ENCODE peak calls at places on chromosomes 7 and 10, in six cellular contexts. Z is cardiac muscle cell, V is body of pancreas, P is breast epithelium, Y is right cardiac atrium, B is MM.1S. C is an unnamed sample.
A peak's percentile ranks its signal among the peaks of the same experiment; 100 is the strongest.

GRCh38 chr10:69838853-69839252 is 37.1 kb downstream of the COL13A1 start:
- DNase-seq in B (no peak), Y (no peak), Z (peak; percentile 83), V (no peak), P (no peak), C (no peak)

GRCh38 chr7:924541-925231 is 29.8 kb downstream of the ADAP1 start:
- DNase-seq in Z (no peak), B (peak; percentile 21), P (peak; percentile 48), Y (peak; percentile 73), V (peak; percentile 9), C (no peak)

GRCh38 chr7:73482746-73483145 is 39.3 kb downstream of the BAZ1B start:
- DNase-seq in V (no peak), Z (no peak), P (no peak), B (no peak), Y (no peak), C (peak; percentile 26)

GRCh38 chr10:35127289-35127891 is 744 bp downstream of the CREM start:
- DNase-seq in Z (peak; percentile 76), Y (peak; percentile 87), V (peak; percentile 62), B (peak; percentile 53), P (peak; percentile 60), C (peak; percentile 81)

GRCh38 chr10:74738985-74739567 is 87.3 kb upstream of the KAT6B start:
- DNase-seq in V (no peak), P (no peak), Y (no peak), Z (peak; percentile 51), B (peak; percentile 97), C (peak; percentile 8)

GRCh38 chr10:97034958-97035769 is 150.6 kb downstream of the SLIT1 start:
- DNase-seq in Y (no peak), V (no peak), P (no peak), B (no peak), Z (no peak), C (no peak)

GRCh38 chr10:118590334-118590733 is 5.1 kb downstream of the PRLHR start:
- DNase-seq in B (no peak), V (peak; percentile 86), P (peak; percentile 71), Y (no peak), Z (peak; percentile 66), C (peak; percentile 89)

GRCh38 chr7:130632111-130632510 is 36.4 kb downstream of the COPG2 start:
- DNase-seq in B (no peak), Y (no peak), P (no peak), V (no peak), Z (peak; percentile 35), C (no peak)

GRCh38 chr7:131692131-131692960 is 135.9 kb upstream of the PODXL start:
- DNase-seq in Y (peak; percentile 84), V (peak; percentile 51), Z (peak; percentile 53), B (peak; percentile 43), P (no peak), C (peak; percentile 80)

GRCh38 chr10:97358781-97359180 is 24.3 kb upstream of the FRAT2 start:
- DNase-seq in B (no peak), V (no peak), Y (no peak), Z (no peak), P (no peak), C (no peak)

GRCh38 chr10:61084493-61084892 is 140.5 kb upstream of the RHOBTB1 start:
- DNase-seq in V (no peak), B (no peak), Z (no peak), Y (no peak), P (no peak), C (no peak)
- H3K27ac ChIP-seq in V (no peak overlapping the region), B (no peak overlapping the region), Z (no peak overlapping the region), Y (no peak overlapping the region), P (no peak overlapping the region), C (no peak overlapping the region)

GRCh38 chr7:65269150-65269856 is 104.4 kb upstream of the ZNF92 start:
- DNase-seq in Z (peak; percentile 57), V (peak; percentile 17), Y (peak; percentile 63), P (no peak), B (peak; percentile 87), C (peak; percentile 45)
- H3K4me3 ChIP-seq in Z (peak overlapping the region; percentile 38), V (peak overlapping the region; percentile 7), Y (no peak overlapping the region), P (peak overlapping the region; percentile 41), B (peak overlapping the region; percentile 70), C (peak overlapping the region; percentile 19)

GRCh38 chr7:25754751-25755150 is 397.2 kb upstream of the NFE2L3 start:
- DNase-seq in P (no peak), Y (no peak), V (no peak), Z (no peak), B (no peak), C (no peak)

GRCh38 chr7:25752169-25752568 is 399.8 kb upstream of the NFE2L3 start:
- DNase-seq in Z (no peak), Y (no peak), V (no peak), P (no peak), B (no peak), C (no peak)

GRCh38 chr7:25754333-25754732 is 397.7 kb upstream of the NFE2L3 start:
- DNase-seq in V (no peak), Z (no peak), B (no peak), Y (peak; percentile 81), P (no peak), C (no peak)

GRCh38 chr7:25752967-25753791 is 398.8 kb upstream of the NFE2L3 start:
- DNase-seq in V (no peak), P (no peak), Z (no peak), Y (peak; percentile 78), B (no peak), C (no peak)

DNA sequence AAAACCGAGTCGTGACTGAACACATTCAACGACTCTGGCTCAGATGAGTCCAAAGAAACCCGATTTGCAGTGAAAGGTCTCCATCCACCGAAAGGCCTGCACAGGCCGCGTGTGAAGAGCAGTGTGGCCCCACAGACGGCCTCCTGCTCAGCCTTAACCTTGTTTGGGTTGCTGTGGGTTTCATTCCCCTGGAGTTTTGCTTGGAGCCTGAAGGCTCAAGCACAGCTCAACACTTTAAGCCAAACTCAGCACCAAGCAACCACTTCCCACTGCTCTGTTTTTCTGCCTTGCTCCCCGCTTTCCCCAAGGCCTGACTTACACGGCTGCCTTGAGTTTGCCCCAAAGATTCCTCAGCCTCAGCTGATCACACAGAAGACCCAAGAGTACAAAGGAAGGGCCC is 398.2 kb upstream of the NFE2L3 start:
- DNase-seq in P (no peak), Y (peak; percentile 82), V (no peak), Z (no peak), B (no peak), C (no peak)
- H3K4me1 ChIP-seq in P (no peaks in the 10 kb centered on the region), Y (peaks cover 5% of the 10 kb centered on the region), V (peaks cover 4% of the 10 kb centered on the region), Z (peaks cover 41% of the 10 kb centered on the region), B (no peaks in the 10 kb centered on the region), C (no peaks in the 10 kb centered on the region)

GRCh38 chr7:5670173-5670933 is 111.1 kb downstream of the RNF216 start:
- DNase-seq in V (no peak), P (no peak), Y (no peak), Z (no peak), B (no peak), C (peak; percentile 41)

GRCh38 chr7:5665106-5666025 is 116.1 kb downstream of the RNF216 start:
- DNase-seq in V (peak; percentile 69), P (peak; percentile 63), Y (no peak), Z (peak; percentile 88), B (peak; percentile 57), C (peak; percentile 91)

GRCh38 chr7:5667391-5667790 is 114.1 kb downstream of the RNF216 start:
- DNase-seq in P (no peak), B (no peak), Z (no peak), Y (no peak), V (no peak), C (peak; percentile 76)

GRCh38 chr7:5662776-5663175 is 118.7 kb downstream of the RNF216 start:
- DNase-seq in B (no peak), V (no peak), P (no peak), Y (no peak), Z (no peak), C (no peak)

DNA sequence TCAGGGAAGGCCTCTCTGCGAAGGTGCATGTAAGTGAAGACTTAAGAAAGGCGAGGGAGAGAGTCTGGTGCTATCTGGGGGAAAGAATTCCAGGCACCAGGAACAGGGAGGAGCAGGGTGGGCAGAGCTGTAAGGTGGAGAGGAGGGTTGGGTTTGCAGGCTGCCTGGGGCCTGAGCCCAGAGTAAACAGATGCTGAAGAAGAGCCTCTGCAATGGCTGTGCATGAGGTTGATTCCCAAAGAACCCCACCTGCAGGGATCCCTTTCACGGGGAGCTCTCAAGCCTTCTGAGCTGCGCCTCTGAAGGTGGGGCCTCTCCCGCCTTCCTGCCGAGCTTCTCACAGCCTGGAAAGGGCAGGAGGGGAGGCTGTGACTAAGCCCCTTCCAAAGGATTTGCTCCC is 115.1 kb downstream of the RNF216 start:
- DNase-seq in B (no peak), Z (no peak), V (no peak), Y (no peak), P (no peak), C (no peak)
- H3K27ac ChIP-seq in B (no peak overlapping the region), Z (peak overlapping the region; percentile 49), V (no peak overlapping the region), Y (no peak overlapping the region), P (no peak overlapping the region), C (no peak overlapping the region)

GRCh38 chr10:131251146-131251541 is 60.4 kb downstream of the TCERG1L start:
- DNase-seq in Y (no peak), P (no peak), V (no peak), B (no peak), Z (no peak), C (no peak)

GRCh38 chr10:131250454-131251145 is 60.9 kb downstream of the TCERG1L start:
- DNase-seq in Z (no peak), Y (no peak), P (peak; percentile 48), B (no peak), V (no peak), C (no peak)

GRCh38 chr10:131253931-131254865 is 57.3 kb downstream of the TCERG1L start:
- DNase-seq in P (no peak), Y (no peak), V (no peak), Z (no peak), B (no peak), C (no peak)

GRCh38 chr10:131249957-131250347 is 61.6 kb downstream of the TCERG1L start:
- DNase-seq in Y (no peak), B (no peak), V (no peak), Z (no peak), P (peak; percentile 25), C (no peak)

GRCh38 chr10:131252586-131253276 is 58.8 kb downstream of the TCERG1L start:
- DNase-seq in P (no peak), B (no peak), Z (no peak), Y (no peak), V (no peak), C (no peak)
- H3K4me3 ChIP-seq in P (no peak overlapping the region), B (no peak overlapping the region), Z (no peak overlapping the region), Y (no peak overlapping the region), V (no peak overlapping the region), C (no peak overlapping the region)

GRCh38 chr7:74575811-74576210 is 81.7 kb upstream of the GTF2I start:
- DNase-seq in Z (no peak), V (no peak), B (no peak), Y (no peak), P (no peak), C (no peak)
- H3K4me1 ChIP-seq in Z (peaks cover 26% of the 10 kb centered on the region), V (peaks cover 14% of the 10 kb centered on the region), B (no peaks in the 10 kb centered on the region), Y (peaks cover 6% of the 10 kb centered on the region), P (no peaks in the 10 kb centered on the region), C (peaks cover 12% of the 10 kb centered on the region)

C was measured in adrenal gland.